ENCODE peak calls at places on chromosomes 13 and 19, in five cellular contexts. N is sciatic nerve, F is Kasumi-1, R is NCI-H1694 treated with DMSO at 0.1 percent for 48 hours, Z is astrocyte of the spinal cord. I is an unnamed sample.

GRCh38 chr19:45363861-45364459 is 6.4 kb downstream of the ERCC2 start:
- DNase-seq in N (no peak), F (no peak), R (no peak), Z (no peak), I (no peak)

GRCh38 chr13:98065468-98065867 is 77.4 kb upstream of the FARP1 start:
- DNase-seq in N (no peak), F (no peak), R (no peak), Z (no peak), I (peak)

GRCh38 chr19:50821248-50821612 is 2.4 kb downstream of the KLK1 start:
- DNase-seq in N (no peak), F (no peak), R (no peak), Z (no peak), I (no peak)

GRCh38 chr19:17314007-17314589 is 4.7 kb downstream of the DDA1 start:
- DNase-seq in N (peak), F (no peak), R (no peak), Z (no peak), I (no peak)

GRCh38 chr19:6056801-6057650 is 53.3 kb downstream of the RFX2 start:
- DNase-seq in N (peak), F (peak), R (peak), Z (peak), I (no peak)

GRCh38 chr19:38500450-38500849 is 67.0 kb downstream of the RYR1 start:
- DNase-seq in N (no peak), F (no peak), R (no peak), Z (no peak), I (no peak)

GRCh38 chr19:9139609-9140158 is 513 bp upstream of the ZNF317 start:
- DNase-seq in N (no peak), F (peak), R (peak), Z (no peak), I (peak)

GRCh38 chr13:89163081-89163480 is 1491.9 kb downstream of the SLITRK5 start:
- DNase-seq in N (no peak), F (no peak), R (peak), Z (no peak), I (no peak)

GRCh38 chr13:112055417-112056206 is 11.3 kb upstream of the SOX1 start:
- DNase-seq in N (no peak), F (no peak), R (no peak), Z (no peak), I (no peak)

GRCh38 chr13:23752111-23753001 is 136.8 kb downstream of the MIPEP start:
- DNase-seq in N (no peak), F (no peak), R (no peak), Z (peak), I (peak)

GRCh38 chr13:45615501-45616101 is at the start of gene ERICH6B:
- DNase-seq in N (peak), F (no peak), R (no peak), Z (peak), I (no peak)

GRCh38 chr13:48265217-48265815 is 32.3 kb downstream of the ITM2B start:
- DNase-seq in N (no peak), F (peak), R (no peak), Z (no peak), I (no peak)

I was measured in OCI-M1.